ENCODE peak calls at places on chromosomes 16 and 17, in eight cellular contexts. One of them, this sample, is unnamed.

GRCh38 chr17:40209404-40210093 is 9.6 kb upstream of the WIPF2 start:
- DNase-seq in effector CD4-positive, alpha-beta T cell: no peak
- DNase-seq in heart right ventricle: no peak
- DNase-seq in pulmonary artery endothelial cell: no peak
- DNase-seq in SW 1271: no peak
- DNase-seq in NCI-H1092 treated with DMSO at 0.1 percent for 48 hours: no peak
- DNase-seq in ELR: no peak
- DNase-seq in naive B cell: no peak
- DNase-seq in this sample: no peak

GRCh38 chr17:36863676-36864075 is 73.6 kb upstream of the LHX1 start:
- DNase-seq in pulmonary artery endothelial cell: no peak
- DNase-seq in SW 1271: no peak
- DNase-seq in heart right ventricle: no peak
- DNase-seq in ELR: no peak
- DNase-seq in NCI-H1092 treated with DMSO at 0.1 percent for 48 hours: no peak
- DNase-seq in effector CD4-positive, alpha-beta T cell: no peak
- DNase-seq in naive B cell: no peak
- DNase-seq in this sample: no peak

GRCh38 chr16:26830716-26831115 is 236.0 kb upstream of the C16orf82 start:
- DNase-seq in SW 1271: no peak
- DNase-seq in heart right ventricle: no peak
- DNase-seq in effector CD4-positive, alpha-beta T cell: no peak
- DNase-seq in pulmonary artery endothelial cell: no peak
- DNase-seq in NCI-H1092 treated with DMSO at 0.1 percent for 48 hours: peak
- DNase-seq in ELR: no peak
- DNase-seq in naive B cell: no peak
- DNase-seq in this sample: no peak

GRCh38 chr17:71922439-71922838 is 198.4 kb upstream of the SOX9 start:
- DNase-seq in NCI-H1092 treated with DMSO at 0.1 percent for 48 hours: no peak
- DNase-seq in ELR: peak
- DNase-seq in effector CD4-positive, alpha-beta T cell: no peak
- DNase-seq in naive B cell: no peak
- DNase-seq in pulmonary artery endothelial cell: no peak
- DNase-seq in heart right ventricle: no peak
- DNase-seq in SW 1271: peak
- DNase-seq in this sample: no peak

GRCh38 chr17:2063306-2064146 is 8.6 kb downstream of the HIC1 start:
- DNase-seq in effector CD4-positive, alpha-beta T cell: no peak
- DNase-seq in heart right ventricle: peak
- DNase-seq in NCI-H1092 treated with DMSO at 0.1 percent for 48 hours: no peak
- DNase-seq in naive B cell: no peak
- DNase-seq in ELR: no peak
- DNase-seq in SW 1271: no peak
- DNase-seq in pulmonary artery endothelial cell: no peak
- DNase-seq in this sample: no peak

GRCh38 chr16:70693231-70693671 is 7.4 kb upstream of the MTSS2 start:
- DNase-seq in pulmonary artery endothelial cell: no peak
- DNase-seq in heart right ventricle: peak
- DNase-seq in NCI-H1092 treated with DMSO at 0.1 percent for 48 hours: no peak
- DNase-seq in naive B cell: no peak
- DNase-seq in effector CD4-positive, alpha-beta T cell: no peak
- DNase-seq in SW 1271: no peak
- DNase-seq in ELR: no peak
- DNase-seq in this sample: no peak

GRCh38 chr17:39261286-39261685 is 35.5 kb upstream of the STAC2 start:
- DNase-seq in NCI-H1092 treated with DMSO at 0.1 percent for 48 hours: no peak
- DNase-seq in ELR: no peak
- DNase-seq in naive B cell: no peak
- DNase-seq in SW 1271: no peak
- DNase-seq in heart right ventricle: no peak
- DNase-seq in effector CD4-positive, alpha-beta T cell: no peak
- DNase-seq in pulmonary artery endothelial cell: no peak
- DNase-seq in this sample: no peak

GRCh38 chr17:10631048-10631700 is 25.9 kb downstream of the MYH3 start:
- DNase-seq in effector CD4-positive, alpha-beta T cell: no peak
- DNase-seq in SW 1271: peak
- DNase-seq in pulmonary artery endothelial cell: no peak
- DNase-seq in naive B cell: no peak
- DNase-seq in NCI-H1092 treated with DMSO at 0.1 percent for 48 hours: no peak
- DNase-seq in ELR: peak
- DNase-seq in heart right ventricle: no peak
- DNase-seq in this sample: no peak

GRCh38 chr16:85916141-85916890 is 17.4 kb downstream of the IRF8 start:
- DNase-seq in ELR: no peak
- DNase-seq in naive B cell: no peak
- DNase-seq in SW 1271: no peak
- DNase-seq in pulmonary artery endothelial cell: no peak
- DNase-seq in effector CD4-positive, alpha-beta T cell: no peak
- DNase-seq in NCI-H1092 treated with DMSO at 0.1 percent for 48 hours: no peak
- DNase-seq in heart right ventricle: peak
- DNase-seq in this sample: no peak

GRCh38 chr17:61584866-61585265 is 6.2 kb downstream of the NACA2 start:
- DNase-seq in ELR: no peak
- DNase-seq in SW 1271: no peak
- DNase-seq in naive B cell: no peak
- DNase-seq in effector CD4-positive, alpha-beta T cell: no peak
- DNase-seq in pulmonary artery endothelial cell: no peak
- DNase-seq in NCI-H1092 treated with DMSO at 0.1 percent for 48 hours: no peak
- DNase-seq in heart right ventricle: no peak
- DNase-seq in this sample: no peak

GRCh38 chr16:28084209-28084608 is 20.7 kb upstream of the GSG1L start:
- DNase-seq in naive B cell: no peak
- DNase-seq in effector CD4-positive, alpha-beta T cell: no peak
- DNase-seq in NCI-H1092 treated with DMSO at 0.1 percent for 48 hours: no peak
- DNase-seq in ELR: no peak
- DNase-seq in pulmonary artery endothelial cell: no peak
- DNase-seq in SW 1271: no peak
- DNase-seq in heart right ventricle: no peak
- DNase-seq in this sample: no peak

GRCh38 chr17:44007346-44008204 is 3.2 kb downstream of the NAGS start:
- DNase-seq in naive B cell: no peak
- DNase-seq in NCI-H1092 treated with DMSO at 0.1 percent for 48 hours: no peak
- DNase-seq in SW 1271: no peak
- DNase-seq in heart right ventricle: no peak
- DNase-seq in effector CD4-positive, alpha-beta T cell: no peak
- DNase-seq in pulmonary artery endothelial cell: no peak
- DNase-seq in ELR: peak
- DNase-seq in this sample: no peak

GRCh38 chr16:48959204-48959603 is 322.4 kb downstream of the CBLN1 start:
- DNase-seq in SW 1271: no peak
- DNase-seq in ELR: no peak
- DNase-seq in effector CD4-positive, alpha-beta T cell: no peak
- DNase-seq in pulmonary artery endothelial cell: no peak
- DNase-seq in NCI-H1092 treated with DMSO at 0.1 percent for 48 hours: peak
- DNase-seq in heart right ventricle: peak
- DNase-seq in naive B cell: no peak
- DNase-seq in this sample: no peak

GRCh38 chr16:70304892-70305448 is 6.0 kb downstream of the DDX19B start:
- DNase-seq in ELR: no peak
- DNase-seq in NCI-H1092 treated with DMSO at 0.1 percent for 48 hours: no peak
- DNase-seq in naive B cell: no peak
- DNase-seq in pulmonary artery endothelial cell: no peak
- DNase-seq in heart right ventricle: no peak
- DNase-seq in SW 1271: no peak
- DNase-seq in effector CD4-positive, alpha-beta T cell: no peak
- DNase-seq in this sample: no peak

GRCh38 chr17:77438241-77439204 is 297.8 kb downstream of the SEC14L1 start:
- DNase-seq in NCI-H1092 treated with DMSO at 0.1 percent for 48 hours: no peak
- DNase-seq in pulmonary artery endothelial cell: no peak
- DNase-seq in naive B cell: no peak
- DNase-seq in effector CD4-positive, alpha-beta T cell: no peak
- DNase-seq in SW 1271: no peak
- DNase-seq in heart right ventricle: no peak
- DNase-seq in ELR: no peak
- DNase-seq in this sample: no peak

GRCh38 chr16:4094138-4094773 is 22.0 kb downstream of the ADCY9 start:
- DNase-seq in ELR: no peak
- DNase-seq in SW 1271: no peak
- DNase-seq in naive B cell: no peak
- DNase-seq in NCI-H1092 treated with DMSO at 0.1 percent for 48 hours: no peak
- DNase-seq in effector CD4-positive, alpha-beta T cell: no peak
- DNase-seq in heart right ventricle: no peak
- DNase-seq in pulmonary artery endothelial cell: no peak
- DNase-seq in this sample: no peak

GRCh38 chr16:57977418-57978069 is 6.6 kb upstream of the CNGB1 start:
- DNase-seq in NCI-H1092 treated with DMSO at 0.1 percent for 48 hours: no peak
- DNase-seq in pulmonary artery endothelial cell: no peak
- DNase-seq in SW 1271: no peak
- DNase-seq in naive B cell: no peak
- DNase-seq in heart right ventricle: no peak
- DNase-seq in effector CD4-positive, alpha-beta T cell: no peak
- DNase-seq in ELR: no peak
- DNase-seq in this sample: no peak

GRCh38 chr16:11163761-11164261 is 92.2 kb downstream of the SOCS1 start:
- DNase-seq in naive B cell: no peak
- DNase-seq in SW 1271: no peak
- DNase-seq in heart right ventricle: no peak
- DNase-seq in NCI-H1092 treated with DMSO at 0.1 percent for 48 hours: no peak
- DNase-seq in ELR: no peak
- DNase-seq in pulmonary artery endothelial cell: no peak
- DNase-seq in effector CD4-positive, alpha-beta T cell: no peak
- DNase-seq in this sample: no peak

GRCh38 chr17:43970366-43970765 is 16.6 kb upstream of the PYY start:
- DNase-seq in ELR: no peak
- DNase-seq in naive B cell: no peak
- DNase-seq in pulmonary artery endothelial cell: no peak
- DNase-seq in SW 1271: no peak
- DNase-seq in NCI-H1092 treated with DMSO at 0.1 percent for 48 hours: no peak
- DNase-seq in effector CD4-positive, alpha-beta T cell: no peak
- DNase-seq in heart right ventricle: no peak
- DNase-seq in this sample: no peak

GRCh38 chr16:87490091-87490798 is 2.6 kb downstream of the ZCCHC14 start:
- DNase-seq in pulmonary artery endothelial cell: no peak
- DNase-seq in naive B cell: no peak
- DNase-seq in ELR: peak
- DNase-seq in SW 1271: no peak
- DNase-seq in NCI-H1092 treated with DMSO at 0.1 percent for 48 hours: no peak
- DNase-seq in effector CD4-positive, alpha-beta T cell: peak
- DNase-seq in heart right ventricle: no peak
- DNase-seq in this sample: no peak

GRCh38 chr16:66728117-66728787 is 23.2 kb downstream of the DYNC1LI2 start:
- DNase-seq in SW 1271: peak
- DNase-seq in heart right ventricle: peak
- DNase-seq in naive B cell: peak
- DNase-seq in pulmonary artery endothelial cell: peak
- DNase-seq in effector CD4-positive, alpha-beta T cell: no peak
- DNase-seq in NCI-H1092 treated with DMSO at 0.1 percent for 48 hours: peak
- DNase-seq in ELR: peak
- DNase-seq in this sample: no peak

GRCh38 chr16:27778171-27778925 is 228.4 kb downstream of the KATNIP start:
- DNase-seq in NCI-H1092 treated with DMSO at 0.1 percent for 48 hours: no peak
- DNase-seq in heart right ventricle: no peak
- DNase-seq in effector CD4-positive, alpha-beta T cell: no peak
- DNase-seq in pulmonary artery endothelial cell: no peak
- DNase-seq in ELR: no peak
- DNase-seq in naive B cell: no peak
- DNase-seq in SW 1271: no peak
- DNase-seq in this sample: no peak